ENCODE peak calls at places on chromosome 9, in six cellular contexts. U, J, Z, F, A and N are unnamed samples.

GRCh38 chr9:8579661-8580060 is 780.1 kb upstream of the DMAC1 start:
- DNase-seq in Z (no peak), J (peak), U (no peak), A (no peak), F (no peak), N (peak)

GRCh38 chr9:134366223-134367031 is 40.2 kb downstream of the RXRA start:
- DNase-seq in Z (no peak), F (peak), U (peak), J (no peak), A (peak), N (peak)

GRCh38 chr9:4362281-4362680 is 62.4 kb upstream of the GLIS3 start:
- DNase-seq in A (no peak), J (no peak), Z (no peak), U (no peak), F (no peak), N (no peak)

GRCh38 chr9:35570709-35571108 is 34.4 kb upstream of the TESK1 start:
- DNase-seq in A (no peak), U (no peak), Z (no peak), J (no peak), F (no peak), N (no peak)

GRCh38 chr9:127189628-127190027 is 67.2 kb upstream of the ANGPTL2 start:
- DNase-seq in A (peak), J (no peak), U (no peak), Z (no peak), F (no peak), N (no peak)

GRCh38 chr9:137095664-137096517 is 9.1 kb downstream of the MAN1B1 start:
- DNase-seq in F (no peak), J (no peak), U (no peak), Z (peak), A (peak), N (no peak)

GRCh38 chr9:81566074-81566698 is 123.2 kb downstream of the TLE1 start:
- DNase-seq in J (no peak), Z (no peak), A (no peak), U (no peak), F (no peak), N (no peak)

GRCh38 chr9:93552923-93553322 is 23.5 kb upstream of the PHF2 start:
- DNase-seq in U (no peak), J (no peak), A (no peak), Z (no peak), F (no peak), N (no peak)

GRCh38 chr9:14006586-14007198 is 307.2 kb downstream of the NFIB start:
- DNase-seq in Z (no peak), J (peak), U (no peak), F (no peak), A (no peak), N (no peak)

GRCh38 chr9:126406075-126406675 is 79.5 kb downstream of the MVB12B start:
- DNase-seq in Z (no peak), U (no peak), F (no peak), A (no peak), J (peak), N (no peak)

GRCh38 chr9:70525553-70525952 is 111.1 kb upstream of the KLF9 start:
- DNase-seq in A (no peak), Z (no peak), F (peak), J (no peak), U (no peak), N (no peak)

GRCh38 chr9:99852617-99853016 is 30.9 kb downstream of the NR4A3 start:
- DNase-seq in J (no peak), F (no peak), Z (no peak), U (no peak), A (no peak), N (no peak)

GRCh38 chr9:114587345-114588149 is at the start of gene ATP6V1G1:
- DNase-seq in Z (peak), J (peak), A (peak), F (peak), U (peak), N (peak)

GRCh38 chr9:137435381-137435891 is 5.7 kb downstream of the ENTPD8 start:
- DNase-seq in Z (no peak), J (no peak), U (no peak), A (peak), F (no peak), N (no peak)

GRCh38 chr9:95497772-95498171 is 19.0 kb downstream of the PTCH1 start:
- DNase-seq in U (no peak), F (no peak), J (no peak), Z (no peak), A (no peak), N (no peak)

GRCh38 chr9:70052768-70053167 is 9.1 kb downstream of the MAMDC2 start:
- DNase-seq in Z (no peak), F (no peak), U (no peak), A (no peak), J (no peak), N (no peak)

GRCh38 chr9:3268260-3268659 is 257.5 kb downstream of the RFX3 start:
- DNase-seq in A (no peak), F (no peak), U (no peak), J (no peak), Z (no peak), N (no peak)

GRCh38 chr9:117266855-117267497 is 147.9 kb downstream of the ASTN2 start:
- DNase-seq in Z (no peak), U (no peak), F (no peak), A (no peak), J (no peak), N (no peak)

GRCh38 chr9:88781500-88782391 is 209.5 kb upstream of the S1PR3 start:
- DNase-seq in A (no peak), Z (no peak), U (no peak), F (no peak), J (peak), N (peak)

GRCh38 chr9:112505083-112505482 is 18.5 kb downstream of the KIAA1958 start:
- DNase-seq in A (no peak), U (no peak), F (no peak), J (no peak), Z (no peak), N (no peak)

GRCh38 chr9:38318755-38319495 is 73.6 kb upstream of the ALDH1B1 start:
- DNase-seq in A (no peak), J (no peak), Z (no peak), F (no peak), U (no peak), N (peak)

GRCh38 chr9:110752766-110753165 is 84.2 kb downstream of the MUSK start:
- DNase-seq in U (no peak), Z (no peak), J (no peak), A (no peak), F (peak), N (peak)